ENCODE peak calls at places on chromosomes 1 and 21, in five cellular contexts. I is DMS79; J is activated T-helper 1 cell treated with anti-CD3 and anti-CD28 coated beads, Interleukin-2, amount 50 U/mL, for 16 hours; P is lower lobe of right lung; Y is CD8-positive, alpha-beta T cell. H is an unnamed sample.
A peak's percentile ranks its signal among the peaks of the same experiment; 100 is the strongest.

GRCh38 chr21:34653522-34653921 is 15.3 kb upstream of the CLIC6 start:
- DNase-seq in I (no peak), J (no peak), P (no peak), Y (no peak), H (no peak)

GRCh38 chr1:23611601-23612327 is 52.5 kb upstream of the ID3 start:
- DNase-seq in I (no peak), J (peak; percentile 29), P (no peak), Y (no peak), H (no peak)

GRCh38 chr1:222138095-222138494 is 396.2 kb upstream of the DUSP10 start:
- DNase-seq in I (no peak), J (no peak), P (no peak), Y (no peak), H (no peak)

GRCh38 chr1:58460469-58460868 is 86.1 kb downstream of the OMA1 start:
- DNase-seq in I (no peak), J (no peak), P (no peak), Y (no peak), H (no peak)

GRCh38 chr1:26349196-26349885 is 4.6 kb downstream of the CRYBG2 start:
- DNase-seq in I (no peak), J (no peak), P (no peak), Y (no peak), H (no peak)

GRCh38 chr1:101924700-101925099 is 72.0 kb downstream of the OLFM3 start:
- DNase-seq in I (no peak), J (no peak), P (no peak), Y (no peak), H (no peak)

GRCh38 chr1:27752372-27752771 is 20.6 kb upstream of the STX12 start:
- DNase-seq in I (peak; percentile 52), J (no peak), P (no peak), Y (no peak), H (no peak)

GRCh38 chr1:241240084-241240483 is 116.9 kb downstream of the RGS7 start:
- DNase-seq in I (no peak), J (no peak), P (no peak), Y (no peak), H (no peak)

GRCh38 chr1:119080586-119080985 is 59.9 kb downstream of the WARS2 start:
- DNase-seq in I (no peak), J (no peak), P (no peak), Y (no peak), H (no peak)

GRCh38 chr1:119006406-119007279 is 18.5 kb upstream of the TBX15 start:
- DNase-seq in I (no peak), J (no peak), P (no peak), Y (no peak), H (no peak)

GRCh38 chr21:41475714-41476405 is 32.1 kb downstream of the TMPRSS2 start:
- DNase-seq in I (no peak), J (no peak), P (no peak), Y (no peak), H (no peak)

GRCh38 chr1:109898842-109899241 is 11.8 kb upstream of the CSF1 start:
- DNase-seq in I (no peak), J (no peak), P (no peak), Y (no peak), H (no peak)

GRCh38 chr21:33441489-33442477 is 38.0 kb downstream of the TMEM50B start:
- DNase-seq in I (peak; percentile 83), J (no peak), P (peak; percentile 68), Y (no peak), H (no peak)

GRCh38 chr1:203090667-203091320 is 5.0 kb upstream of the MYOG start:
- DNase-seq in I (no peak), J (no peak), P (no peak), Y (no peak), H (no peak)

GRCh38 chr1:63000508-63000907 is 216.6 kb downstream of the ATG4C start:
- DNase-seq in I (no peak), J (no peak), P (no peak), Y (no peak), H (no peak)

GRCh38 chr21:45325206-45326168 is 37.8 kb upstream of the POFUT2 start:
- DNase-seq in I (no peak), J (no peak), P (peak; percentile 38), Y (no peak), H (peak; percentile 72)

GRCh38 chr21:37915516-37915915 is 741 bp downstream of the KCNJ6 start:
- DNase-seq in I (no peak), J (no peak), P (no peak), Y (no peak), H (no peak)

GRCh38 chr1:156498447-156499193 is 2.0 kb downstream of the MEF2D start:
- DNase-seq in I (no peak), J (no peak), P (no peak), Y (no peak), H (peak; percentile 78)

GRCh38 chr1:42198251-42198650 is 33.7 kb upstream of the GUCA2A start:
- DNase-seq in I (no peak), J (no peak), P (no peak), Y (no peak), H (no peak)

GRCh38 chr1:89598450-89599331 is 34.2 kb upstream of the LRRC8C start:
- DNase-seq in I (no peak), J (no peak), P (no peak), Y (no peak), H (no peak)

GRCh38 chr1:152486400-152487006 is 24.1 kb upstream of the LCE5A start:
- DNase-seq in I (no peak), J (no peak), P (no peak), Y (no peak), H (no peak)

GRCh38 chr1:181140891-181141290 is 52.4 kb downstream of the IER5 start:
- DNase-seq in I (no peak), J (no peak), P (no peak), Y (no peak), H (no peak)

GRCh38 chr1:161044535-161044907 is 1.3 kb downstream of the USF1 start:
- DNase-seq in I (no peak), J (no peak), P (no peak), Y (no peak), H (no peak)

GRCh38 chr1:115732307-115732706 is 36.2 kb downstream of the CASQ2 start:
- DNase-seq in I (no peak), J (no peak), P (no peak), Y (no peak), H (no peak)

GRCh38 chr1:235313931-235314678 is 13.9 kb downstream of the ARID4B start:
- DNase-seq in I (no peak), J (no peak), P (no peak), Y (no peak), H (no peak)

GRCh38 chr1:159211331-159212136 is 6.9 kb downstream of the ACKR1 start:
- DNase-seq in I (no peak), J (no peak), P (no peak), Y (peak; percentile 47), H (no peak)

H was measured in Right ventricle myocardium inferior.